ENCODE peak calls at places on chromosomes 13 and 19, in nine cellular contexts. P is breast epithelium; I is stomach; H is astrocyte of the spinal cord; M is GM23338; C is gastrocnemius medialis; L is suprapubic skin; A is GM10248; K is activated CD8-positive, alpha-beta T cell treated with anti-CD3 and anti-CD28 coated beads for 36 hours. W is an unnamed sample.

GRCh38 chr19:22595918-22596341 is 38.2 kb upstream of the ZNF492 start:
- DNase-seq in L (no peak), I (no peak), P (no peak), C (no peak), M (no peak), K (peak), A (no peak), H (no peak), W (no peak)

GRCh38 chr13:74070065-74070464 is 64.1 kb downstream of the KLF12 start:
- DNase-seq in P (no peak), H (no peak), C (no peak), A (no peak), I (no peak), K (peak), L (no peak), M (no peak), W (no peak)

GRCh38 chr13:49502954-49503353 is 7.2 kb downstream of the PHF11 start:
- DNase-seq in C (peak), P (no peak), H (no peak), L (no peak), K (no peak), A (no peak), M (no peak), I (no peak), W (no peak)

GRCh38 chr19:14002571-14003278 is 3.4 kb downstream of the RFX1 start:
- DNase-seq in H (no peak), A (peak), I (no peak), K (peak), P (no peak), M (no peak), C (peak), L (no peak), W (no peak)

GRCh38 chr19:47813304-47813994 is 8.3 kb upstream of the CRX start:
- DNase-seq in L (no peak), I (peak), K (peak), C (peak), M (peak), A (peak), P (peak), H (peak), W (no peak)

GRCh38 chr19:18785179-18786124 is 5.7 kb downstream of the COMP start:
- DNase-seq in A (peak), M (peak), K (peak), I (peak), C (peak), H (peak), P (peak), L (peak), W (no peak)

GRCh38 chr19:18145391-18145999 is 7.5 kb upstream of the PIK3R2 start:
- DNase-seq in A (no peak), L (no peak), P (no peak), H (no peak), C (no peak), I (no peak), M (no peak), K (no peak), W (no peak)

GRCh38 chr13:29937836-29938235 is 87.4 kb upstream of the UBL3 start:
- DNase-seq in M (peak), C (no peak), K (peak), L (no peak), I (no peak), P (no peak), H (no peak), A (no peak), W (no peak)

GRCh38 chr19:8361921-8362793 is 1.8 kb upstream of the ANGPTL4 start:
- DNase-seq in H (peak), M (no peak), L (peak), C (peak), K (peak), I (peak), P (peak), A (no peak), W (no peak)

GRCh38 chr13:66994498-66995365 is 235.4 kb downstream of the PCDH9 start:
- DNase-seq in A (peak), C (no peak), I (no peak), P (no peak), K (no peak), H (no peak), M (no peak), L (no peak), W (no peak)

GRCh38 chr13:66992183-66992582 is 238.0 kb downstream of the PCDH9 start:
- DNase-seq in K (no peak), H (peak), A (no peak), L (no peak), C (no peak), I (no peak), P (no peak), M (no peak), W (no peak)

GRCh38 chr13:66995366-66995663 is 234.8 kb downstream of the PCDH9 start:
- DNase-seq in K (no peak), A (peak), I (no peak), P (no peak), H (no peak), C (no peak), M (no peak), L (no peak), W (no peak)

GRCh38 chr13:66992683-66993082 is 237.5 kb downstream of the PCDH9 start:
- DNase-seq in M (no peak), A (no peak), L (no peak), K (no peak), H (no peak), I (no peak), P (no peak), C (no peak), W (no peak)

GRCh38 chr13:66994097-66994496 is 236.0 kb downstream of the PCDH9 start:
- DNase-seq in K (peak), P (peak), H (peak), M (peak), L (peak), A (peak), C (peak), I (peak), W (no peak)
- TF ChIP-seq CTCF in K (no peak), P (no peak), H (peak), M (peak), L (no peak), A (peak), C (no peak), I (peak), W (peak)

GRCh38 chr13:82356667-82357066 is 1525.6 kb downstream of the SLITRK1 start:
- DNase-seq in L (no peak), C (no peak), H (peak), I (no peak), P (no peak), A (no peak), M (peak), K (no peak), W (no peak)
- TF ChIP-seq CTCF in L (no peak), C (no peak), H (peak), I (no peak), P (no peak), A (no peak), M (no peak), K (no peak), W (no peak)

GRCh38 chr13:43132228-43132627 is 108.8 kb downstream of the DNAJC15 start:
- DNase-seq in L (no peak), A (peak), P (no peak), H (peak), C (no peak), M (peak), K (no peak), I (peak), W (no peak)
- TF ChIP-seq CTCF in L (no peak), A (peak), P (no peak), H (peak), C (no peak), M (peak), K (no peak), I (peak), W (peak)

GRCh38 chr13:104898484-104898883 is 1637.0 kb downstream of the EFNB2 start:
- DNase-seq in A (no peak), L (no peak), K (no peak), M (no peak), I (no peak), C (no peak), P (no peak), H (no peak), W (no peak)

DNA sequence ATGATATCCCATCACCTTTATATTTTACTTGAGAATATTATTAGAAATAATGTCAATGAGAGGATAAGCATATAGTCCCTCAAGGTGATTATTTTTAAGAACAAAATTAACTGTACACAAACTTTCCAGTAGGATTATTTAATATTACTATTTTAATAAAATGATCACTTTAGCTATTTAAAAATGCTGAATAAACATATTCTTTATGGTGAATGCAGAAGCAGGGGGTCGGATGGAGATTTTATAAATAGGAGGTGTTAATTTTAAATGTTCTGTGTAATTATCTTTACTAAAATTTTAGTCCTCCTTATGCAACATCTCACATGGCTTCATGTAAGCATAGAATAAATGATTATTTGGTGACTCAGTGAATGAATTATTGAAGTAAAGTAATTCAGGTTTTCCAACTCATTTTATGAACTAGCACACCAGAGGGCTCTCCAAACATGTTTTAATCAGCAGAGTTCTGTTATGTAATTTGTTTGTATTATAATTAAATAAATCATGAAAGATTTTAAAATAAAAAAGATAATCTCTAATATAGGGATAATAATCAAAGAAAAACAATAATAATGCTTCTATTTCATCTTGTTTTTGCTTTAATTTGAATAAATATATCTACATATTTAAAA is 1635.2 kb downstream of the EFNB2 start:
- DNase-seq in P (no peak), H (peak), M (no peak), A (no peak), C (no peak), K (no peak), L (no peak), I (no peak), W (no peak)
- TF ChIP-seq CTCF in P (no peak), H (no peak), M (no peak), A (no peak), C (no peak), K (no peak), L (no peak), I (no peak), W (no peak)

GRCh38 chr13:87255394-87255793 is 415.8 kb upstream of the SLITRK5 start:
- DNase-seq in I (no peak), K (no peak), L (no peak), H (no peak), C (no peak), A (no peak), M (no peak), P (no peak), W (no peak)

GRCh38 chr13:87259479-87260083 is 411.6 kb upstream of the SLITRK5 start:
- DNase-seq in I (no peak), L (no peak), M (peak), H (no peak), C (no peak), A (no peak), K (no peak), P (no peak), W (no peak)
- TF ChIP-seq CTCF in I (no peak), L (no peak), M (peak), H (peak), C (no peak), A (peak), K (no peak), P (no peak), W (no peak)

GRCh38 chr13:91579320-91579719 is 180.9 kb downstream of the GPC5 start:
- DNase-seq in P (no peak), K (no peak), L (no peak), C (no peak), A (no peak), I (no peak), M (no peak), H (no peak), W (no peak)

GRCh38 chr13:91572439-91572838 is 174.0 kb downstream of the GPC5 start:
- DNase-seq in M (no peak), I (no peak), L (no peak), H (peak), P (no peak), C (no peak), K (no peak), A (no peak), W (no peak)

GRCh38 chr13:91574756-91575155 is 176.3 kb downstream of the GPC5 start:
- DNase-seq in H (peak), C (no peak), P (no peak), I (no peak), M (no peak), K (no peak), L (no peak), A (no peak), W (no peak)

GRCh38 chr13:91572944-91573535 is 174.6 kb downstream of the GPC5 start:
- DNase-seq in I (no peak), M (no peak), C (no peak), A (no peak), L (no peak), H (peak), P (no peak), K (no peak), W (no peak)

DNA sequence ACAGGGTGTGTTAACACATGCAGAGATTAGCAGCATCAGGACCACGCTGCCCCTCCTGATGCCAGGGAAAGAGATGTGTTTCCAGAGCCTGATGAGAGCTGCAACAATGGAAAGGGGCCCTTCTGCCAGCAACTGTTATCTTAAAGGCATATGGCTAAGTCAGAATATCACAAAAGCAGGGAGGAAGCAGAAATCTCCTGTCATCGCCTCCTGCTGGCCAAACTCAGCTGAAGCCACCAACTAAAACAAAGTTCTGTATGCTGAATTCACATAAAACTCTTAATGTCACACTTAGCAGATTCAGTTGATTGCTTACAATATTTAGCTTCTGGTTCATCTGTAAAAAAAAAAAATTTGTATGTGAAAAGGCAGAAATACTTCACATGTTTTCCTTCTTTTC is 178.2 kb downstream of the GPC5 start:
- DNase-seq in H (no peak), M (peak), A (no peak), K (peak), C (no peak), P (no peak), L (no peak), I (no peak), W (no peak)
- TF ChIP-seq CTCF in H (peak), M (peak), A (no peak), K (no peak), C (no peak), P (no peak), L (no peak), I (no peak), W (no peak)

GRCh38 chr13:60369242-60369641 is 27.8 kb upstream of the TDRD3 start:
- DNase-seq in L (no peak), C (no peak), H (no peak), M (peak), I (no peak), A (no peak), K (no peak), P (no peak), W (no peak)
- TF ChIP-seq CTCF in L (no peak), C (no peak), H (peak), M (peak), I (no peak), A (no peak), K (peak), P (no peak), W (peak)

DNA sequence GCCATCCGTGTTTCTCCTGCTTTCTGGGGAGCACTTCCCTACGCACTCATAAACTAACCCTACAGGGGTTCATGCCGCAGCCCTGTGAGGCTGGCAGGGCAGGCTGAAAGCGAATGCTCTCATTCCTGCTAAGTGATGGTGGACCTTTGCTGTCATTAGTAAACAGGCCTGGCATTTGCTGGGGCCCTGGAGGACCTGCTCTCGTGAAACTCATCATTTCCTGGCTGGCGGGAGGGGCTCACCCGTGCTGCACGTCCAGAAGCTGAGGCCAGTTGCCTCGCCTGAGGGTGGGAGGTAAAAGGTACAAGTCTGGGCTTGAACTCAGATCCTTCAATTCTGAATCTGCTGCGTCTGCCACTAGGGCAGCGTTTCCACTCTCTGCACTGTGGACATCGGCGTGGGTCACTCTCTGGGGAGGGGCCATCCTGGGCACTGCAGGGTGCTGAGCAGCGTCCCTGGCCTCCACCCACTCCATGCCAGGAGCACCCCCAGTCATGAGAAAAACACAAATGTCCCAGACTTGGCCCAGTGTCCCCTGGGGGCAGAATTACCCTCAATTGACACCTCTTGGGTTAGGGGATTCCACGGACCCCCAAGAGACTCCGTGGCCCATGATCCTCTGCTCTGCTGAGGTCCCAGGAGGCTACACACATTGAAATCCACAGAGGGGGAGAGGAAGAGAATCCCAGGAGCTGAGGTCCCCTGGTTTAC is 7.0 kb downstream of the MOB3A start:
- DNase-seq in C (no peak), K (peak), I (no peak), L (no peak), P (no peak), M (no peak), A (peak), H (peak), W (no peak)
- TF ChIP-seq CTCF in C (no peak), K (no peak), I (no peak), L (no peak), P (no peak), M (no peak), A (no peak), H (peak), W (no peak)

DNA sequence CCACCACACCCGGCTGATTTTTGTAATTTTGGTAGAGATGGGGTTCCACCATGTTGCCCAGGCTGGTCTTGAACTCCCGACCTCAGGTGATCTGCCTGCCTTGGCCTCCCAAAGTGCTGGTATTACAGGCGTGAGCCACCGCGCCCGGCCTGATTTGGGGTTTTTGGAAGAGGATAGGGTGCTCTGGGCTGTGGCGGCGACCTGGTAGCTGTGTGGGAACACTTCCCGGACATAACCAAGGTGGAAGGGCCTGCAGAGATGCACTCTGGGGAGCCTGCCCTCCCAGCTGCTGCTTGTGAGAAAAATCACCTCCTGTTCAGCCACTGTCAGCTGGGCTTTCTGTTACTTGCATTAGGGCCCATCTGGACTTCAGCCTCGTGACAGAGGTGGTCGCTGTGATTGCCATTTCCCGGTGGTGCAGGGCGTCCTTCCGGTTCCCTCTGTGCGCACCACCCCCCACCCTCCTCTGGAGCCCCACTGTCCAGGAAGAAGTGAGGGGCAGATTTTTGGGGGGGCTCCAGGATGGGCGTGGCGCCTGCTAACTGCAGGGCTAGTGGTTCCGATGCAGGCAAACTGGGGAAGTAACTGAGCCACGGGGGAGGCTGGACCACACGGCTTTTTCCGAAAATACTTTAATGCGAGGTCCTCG is 7.5 kb downstream of the IL4I1 start:
- DNase-seq in P (no peak), M (no peak), K (no peak), A (no peak), L (no peak), I (no peak), H (no peak), C (no peak), W (no peak)
- TF ChIP-seq CTCF in P (no peak), M (no peak), K (no peak), A (no peak), L (no peak), I (no peak), H (no peak), C (no peak), W (no peak)